ENCODE peak calls at places on chromosomes 2 and 18, in eight cellular contexts. One of them, this sample, is unnamed.

GRCh38 chr2:74201596-74201995 is 3.2 kb downstream of the MTHFD2 start:
- DNase-seq in heart left ventricle: no peak
- DNase-seq in DND-41: no peak
- DNase-seq in AG04450: no peak
- DNase-seq in upper lobe of left lung: no peak
- DNase-seq in cardiac muscle cell: no peak
- DNase-seq in thyroid gland: no peak
- DNase-seq in hepatocyte: no peak
- DNase-seq in this sample: no peak

GRCh38 chr18:8800876-8801262 is 95.5 kb downstream of the MTCL1 start:
- DNase-seq in heart left ventricle: no peak
- DNase-seq in DND-41: no peak
- DNase-seq in AG04450: no peak
- DNase-seq in upper lobe of left lung: no peak
- DNase-seq in cardiac muscle cell: no peak
- DNase-seq in thyroid gland: no peak
- DNase-seq in hepatocyte: no peak
- DNase-seq in this sample: peak

GRCh38 chr18:54127759-54128378 is 96.6 kb downstream of the MBD2 start:
- DNase-seq in heart left ventricle: no peak
- DNase-seq in DND-41: peak
- DNase-seq in AG04450: peak
- DNase-seq in upper lobe of left lung: no peak
- DNase-seq in cardiac muscle cell: peak
- DNase-seq in thyroid gland: no peak
- DNase-seq in hepatocyte: peak
- DNase-seq in this sample: no peak

GRCh38 chr2:206031950-206032567 is 53.9 kb downstream of the INO80D start:
- DNase-seq in heart left ventricle: no peak
- DNase-seq in DND-41: no peak
- DNase-seq in AG04450: no peak
- DNase-seq in upper lobe of left lung: no peak
- DNase-seq in cardiac muscle cell: no peak
- DNase-seq in thyroid gland: no peak
- DNase-seq in hepatocyte: no peak
- DNase-seq in this sample: no peak

GRCh38 chr18:80000877-80001276 is 12.5 kb upstream of the TXNL4A start:
- DNase-seq in heart left ventricle: no peak
- DNase-seq in DND-41: no peak
- DNase-seq in AG04450: no peak
- DNase-seq in upper lobe of left lung: no peak
- DNase-seq in cardiac muscle cell: no peak
- DNase-seq in thyroid gland: no peak
- DNase-seq in hepatocyte: no peak
- DNase-seq in this sample: no peak

GRCh38 chr2:216637472-216637871 is 4.3 kb downstream of the IGFBP2 start:
- DNase-seq in heart left ventricle: no peak
- DNase-seq in DND-41: no peak
- DNase-seq in AG04450: no peak
- DNase-seq in upper lobe of left lung: no peak
- DNase-seq in cardiac muscle cell: no peak
- DNase-seq in thyroid gland: no peak
- DNase-seq in hepatocyte: no peak
- DNase-seq in this sample: no peak

GRCh38 chr2:63300835-63301234 is 250.2 kb downstream of the OTX1 start:
- DNase-seq in heart left ventricle: no peak
- DNase-seq in DND-41: no peak
- DNase-seq in AG04450: no peak
- DNase-seq in upper lobe of left lung: no peak
- DNase-seq in cardiac muscle cell: no peak
- DNase-seq in thyroid gland: no peak
- DNase-seq in hepatocyte: no peak
- DNase-seq in this sample: no peak

GRCh38 chr18:43744960-43745740 is 467.9 kb upstream of the SYT4 start:
- DNase-seq in heart left ventricle: no peak
- DNase-seq in DND-41: no peak
- DNase-seq in AG04450: no peak
- DNase-seq in upper lobe of left lung: no peak
- DNase-seq in cardiac muscle cell: no peak
- DNase-seq in thyroid gland: no peak
- DNase-seq in hepatocyte: no peak
- DNase-seq in this sample: no peak

GRCh38 chr2:220432645-220433044 is 805.2 kb downstream of the SLC4A3 start:
- DNase-seq in heart left ventricle: no peak
- DNase-seq in DND-41: no peak
- DNase-seq in AG04450: no peak
- DNase-seq in upper lobe of left lung: no peak
- DNase-seq in cardiac muscle cell: no peak
- DNase-seq in thyroid gland: no peak
- DNase-seq in hepatocyte: no peak
- DNase-seq in this sample: no peak

GRCh38 chr2:197672494-197672893 is 2.9 kb downstream of the RFTN2 start:
- DNase-seq in heart left ventricle: no peak
- DNase-seq in DND-41: no peak
- DNase-seq in AG04450: no peak
- DNase-seq in upper lobe of left lung: no peak
- DNase-seq in cardiac muscle cell: no peak
- DNase-seq in thyroid gland: no peak
- DNase-seq in hepatocyte: no peak
- DNase-seq in this sample: no peak

GRCh38 chr2:234291765-234292204 is 205.1 kb downstream of the ARL4C start:
- DNase-seq in heart left ventricle: peak
- DNase-seq in DND-41: peak
- DNase-seq in AG04450: no peak
- DNase-seq in upper lobe of left lung: peak
- DNase-seq in cardiac muscle cell: no peak
- DNase-seq in thyroid gland: peak
- DNase-seq in hepatocyte: peak
- DNase-seq in this sample: no peak

GRCh38 chr2:172283476-172283875 is 143.9 kb upstream of the ITGA6 start:
- DNase-seq in heart left ventricle: no peak
- DNase-seq in DND-41: no peak
- DNase-seq in AG04450: no peak
- DNase-seq in upper lobe of left lung: no peak
- DNase-seq in cardiac muscle cell: no peak
- DNase-seq in thyroid gland: no peak
- DNase-seq in hepatocyte: no peak
- DNase-seq in this sample: no peak

GRCh38 chr18:51519571-51519970 is 322.1 kb upstream of the MEX3C start:
- DNase-seq in heart left ventricle: no peak
- DNase-seq in DND-41: no peak
- DNase-seq in AG04450: no peak
- DNase-seq in upper lobe of left lung: no peak
- DNase-seq in cardiac muscle cell: no peak
- DNase-seq in thyroid gland: no peak
- DNase-seq in hepatocyte: no peak
- DNase-seq in this sample: no peak

GRCh38 chr2:234681206-234681605 is 184.3 kb upstream of the ARL4C start:
- DNase-seq in heart left ventricle: no peak
- DNase-seq in DND-41: no peak
- DNase-seq in AG04450: no peak
- DNase-seq in upper lobe of left lung: no peak
- DNase-seq in cardiac muscle cell: no peak
- DNase-seq in thyroid gland: no peak
- DNase-seq in hepatocyte: no peak
- DNase-seq in this sample: no peak

GRCh38 chr2:176084629-176085119 is 912 bp upstream of the EVX2 start:
- DNase-seq in heart left ventricle: no peak
- DNase-seq in DND-41: no peak
- DNase-seq in AG04450: no peak
- DNase-seq in upper lobe of left lung: no peak
- DNase-seq in cardiac muscle cell: no peak
- DNase-seq in thyroid gland: no peak
- DNase-seq in hepatocyte: no peak
- DNase-seq in this sample: no peak

GRCh38 chr18:48320639-48320945 is 88.6 kb downstream of the ZBTB7C start:
- DNase-seq in heart left ventricle: no peak
- DNase-seq in DND-41: no peak
- DNase-seq in AG04450: no peak
- DNase-seq in upper lobe of left lung: no peak
- DNase-seq in cardiac muscle cell: no peak
- DNase-seq in thyroid gland: no peak
- DNase-seq in hepatocyte: no peak
- DNase-seq in this sample: no peak

GRCh38 chr2:86372641-86373502 is 35.4 kb upstream of the REEP1 start:
- DNase-seq in heart left ventricle: peak
- DNase-seq in DND-41: peak
- DNase-seq in AG04450: peak
- DNase-seq in upper lobe of left lung: peak
- DNase-seq in cardiac muscle cell: peak
- DNase-seq in thyroid gland: peak
- DNase-seq in hepatocyte: peak
- DNase-seq in this sample: peak

GRCh38 chr2:60843006-60843405 is 38.4 kb upstream of the REL start:
- DNase-seq in heart left ventricle: no peak
- DNase-seq in DND-41: no peak
- DNase-seq in AG04450: no peak
- DNase-seq in upper lobe of left lung: no peak
- DNase-seq in cardiac muscle cell: no peak
- DNase-seq in thyroid gland: no peak
- DNase-seq in hepatocyte: no peak
- DNase-seq in this sample: no peak

GRCh38 chr2:195445639-195446038 is 211.4 kb upstream of the SLC39A10 start:
- DNase-seq in heart left ventricle: no peak
- DNase-seq in DND-41: no peak
- DNase-seq in AG04450: no peak
- DNase-seq in upper lobe of left lung: no peak
- DNase-seq in cardiac muscle cell: no peak
- DNase-seq in thyroid gland: no peak
- DNase-seq in hepatocyte: no peak
- DNase-seq in this sample: no peak

GRCh38 chr2:221931251-221931991 is 359.3 kb upstream of the EPHA4 start:
- DNase-seq in heart left ventricle: no peak
- DNase-seq in DND-41: no peak
- DNase-seq in AG04450: no peak
- DNase-seq in upper lobe of left lung: no peak
- DNase-seq in cardiac muscle cell: no peak
- DNase-seq in thyroid gland: no peak
- DNase-seq in hepatocyte: no peak
- DNase-seq in this sample: no peak

GRCh38 chr2:222861411-222862067 is 703 bp downstream of the ACSL3 start:
- DNase-seq in heart left ventricle: peak
- DNase-seq in DND-41: peak
- DNase-seq in AG04450: no peak
- DNase-seq in upper lobe of left lung: peak
- DNase-seq in cardiac muscle cell: no peak
- DNase-seq in thyroid gland: peak
- DNase-seq in hepatocyte: peak
- DNase-seq in this sample: no peak

DNA sequence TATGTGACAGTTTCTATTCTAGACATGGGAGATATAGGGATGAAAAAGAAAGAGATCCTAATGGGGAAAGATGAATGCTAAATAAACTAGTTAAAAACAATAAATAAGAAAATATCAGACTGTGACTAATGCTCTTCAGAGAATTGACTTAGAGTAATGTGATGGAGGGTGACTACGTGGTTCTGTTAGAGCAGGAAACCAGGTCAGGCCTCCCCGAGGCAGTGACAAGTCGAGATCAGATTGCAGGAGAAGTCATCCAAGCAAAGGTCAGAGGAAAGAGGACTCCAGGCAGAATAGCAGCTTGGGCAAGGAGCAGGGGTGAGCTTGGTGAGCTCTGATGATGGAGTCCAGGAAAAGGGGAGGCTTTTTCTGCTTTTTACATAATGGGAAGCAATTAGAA is 27.2 kb upstream of the ITGB6 start:
- DNase-seq in heart left ventricle: no peak
- DNase-seq in DND-41: no peak
- DNase-seq in AG04450: no peak
- DNase-seq in upper lobe of left lung: no peak
- DNase-seq in cardiac muscle cell: no peak
- DNase-seq in thyroid gland: no peak
- DNase-seq in hepatocyte: peak
- DNase-seq in this sample: no peak
- H3K27ac ChIP-seq in heart left ventricle: no peak
- H3K27ac ChIP-seq in DND-41: no peak
- H3K27ac ChIP-seq in AG04450: no peak
- H3K27ac ChIP-seq in upper lobe of left lung: peak
- H3K27ac ChIP-seq in cardiac muscle cell: no peak
- H3K27ac ChIP-seq in thyroid gland: peak
- H3K27ac ChIP-seq in hepatocyte: peak
- H3K27ac ChIP-seq in this sample: peak

GRCh38 chr18:31247574-31248199 is 70.3 kb upstream of the DSG1 start:
- DNase-seq in heart left ventricle: no peak
- DNase-seq in DND-41: no peak
- DNase-seq in AG04450: no peak
- DNase-seq in upper lobe of left lung: no peak
- DNase-seq in cardiac muscle cell: no peak
- DNase-seq in thyroid gland: no peak
- DNase-seq in hepatocyte: no peak
- DNase-seq in this sample: peak

GRCh38 chr18:31255953-31256352 is 62.0 kb upstream of the DSG1 start:
- DNase-seq in heart left ventricle: no peak
- DNase-seq in DND-41: no peak
- DNase-seq in AG04450: no peak
- DNase-seq in upper lobe of left lung: no peak
- DNase-seq in cardiac muscle cell: no peak
- DNase-seq in thyroid gland: no peak
- DNase-seq in hepatocyte: no peak
- DNase-seq in this sample: peak

GRCh38 chr18:31250902-31251301 is 67.1 kb upstream of the DSG1 start:
- DNase-seq in heart left ventricle: no peak
- DNase-seq in DND-41: no peak
- DNase-seq in AG04450: no peak
- DNase-seq in upper lobe of left lung: no peak
- DNase-seq in cardiac muscle cell: no peak
- DNase-seq in thyroid gland: no peak
- DNase-seq in hepatocyte: no peak
- DNase-seq in this sample: no peak

GRCh38 chr18:31248783-31249521 is 69.0 kb upstream of the DSG1 start:
- DNase-seq in heart left ventricle: no peak
- DNase-seq in DND-41: no peak
- DNase-seq in AG04450: no peak
- DNase-seq in upper lobe of left lung: no peak
- DNase-seq in cardiac muscle cell: no peak
- DNase-seq in thyroid gland: no peak
- DNase-seq in hepatocyte: no peak
- DNase-seq in this sample: no peak

GRCh38 chr18:31252522-31252921 is 65.4 kb upstream of the DSG1 start:
- DNase-seq in heart left ventricle: no peak
- DNase-seq in DND-41: no peak
- DNase-seq in AG04450: no peak
- DNase-seq in upper lobe of left lung: no peak
- DNase-seq in cardiac muscle cell: no peak
- DNase-seq in thyroid gland: no peak
- DNase-seq in hepatocyte: no peak
- DNase-seq in this sample: no peak
- TF ChIP-seq CTCF in heart left ventricle: no peak
- TF ChIP-seq CTCF in DND-41: no peak
- TF ChIP-seq CTCF in AG04450: no peak
- TF ChIP-seq CTCF in upper lobe of left lung: no peak
- TF ChIP-seq CTCF in cardiac muscle cell: no peak
- TF ChIP-seq CTCF in thyroid gland: no peak
- TF ChIP-seq CTCF in hepatocyte: no peak
- TF ChIP-seq CTCF in this sample: no peak

GRCh38 chr18:30689216-30689615 is 353.3 kb downstream of the DSC3 start:
- DNase-seq in heart left ventricle: no peak
- DNase-seq in DND-41: no peak
- DNase-seq in AG04450: no peak
- DNase-seq in upper lobe of left lung: no peak
- DNase-seq in cardiac muscle cell: no peak
- DNase-seq in thyroid gland: no peak
- DNase-seq in hepatocyte: no peak
- DNase-seq in this sample: no peak
- H3K27ac ChIP-seq in heart left ventricle: no peak
- H3K27ac ChIP-seq in DND-41: no peak
- H3K27ac ChIP-seq in AG04450: no peak
- H3K27ac ChIP-seq in upper lobe of left lung: no peak
- H3K27ac ChIP-seq in cardiac muscle cell: no peak
- H3K27ac ChIP-seq in thyroid gland: no peak
- H3K27ac ChIP-seq in hepatocyte: no peak
- H3K27ac ChIP-seq in this sample: no peak

GRCh38 chr2:230713331-230714121 is 884 bp downstream of the CAB39 start:
- DNase-seq in heart left ventricle: peak
- DNase-seq in DND-41: peak
- DNase-seq in AG04450: no peak
- DNase-seq in upper lobe of left lung: peak
- DNase-seq in cardiac muscle cell: peak
- DNase-seq in thyroid gland: peak
- DNase-seq in hepatocyte: peak
- DNase-seq in this sample: peak
- TF ChIP-seq CTCF in heart left ventricle: no peak
- TF ChIP-seq CTCF in DND-41: no peak
- TF ChIP-seq CTCF in AG04450: no peak
- TF ChIP-seq CTCF in upper lobe of left lung: no peak
- TF ChIP-seq CTCF in cardiac muscle cell: no peak
- TF ChIP-seq CTCF in thyroid gland: no peak
- TF ChIP-seq CTCF in hepatocyte: no peak
- TF ChIP-seq CTCF in this sample: no peak

This sample was measured in RWPE1.